ENCODE peak calls at places on chromosomes 5 and 9, in ten cellular contexts. A, C, Q, D, T, Z, G, W, I and H are unnamed samples.

GRCh38 chr9:124511426-124511840 is 4.2 kb upstream of the NR5A1 start:
- DNase-seq in A (no peak), C (no peak), Q (no peak), D (no peak), T (no peak), Z (no peak), G (no peak), W (peak; percentile 52), I (peak; percentile 40), H (no peak)

GRCh38 chr9:95157491-95158151 is 159.9 kb downstream of the FANCC start:
- DNase-seq in A (no peak), C (no peak), Q (no peak), D (peak; percentile 17), T (no peak), Z (no peak), G (peak; percentile 78), W (peak; percentile 57), I (no peak), H (no peak)

GRCh38 chr5:149824115-149824514 is 94.0 kb downstream of the PPARGC1B start:
- DNase-seq in A (no peak), C (no peak), Q (no peak), D (no peak), T (no peak), Z (no peak), G (no peak), W (peak; percentile 11), I (no peak), H (no peak)

GRCh38 chr5:132372542-132372941 is 3.0 kb downstream of the SLC22A5 start:
- DNase-seq in A (no peak), C (no peak), Q (no peak), D (no peak), T (no peak), Z (no peak), G (no peak), W (no peak), I (no peak), H (no peak)

GRCh38 chr5:172692981-172693380 is 51.9 kb downstream of the NEURL1B start:
- DNase-seq in A (no peak), C (no peak), Q (no peak), D (no peak), T (no peak), Z (no peak), G (no peak), W (no peak), I (no peak), H (no peak)

GRCh38 chr5:180291234-180291940 is 496 bp downstream of the MAPK9 start:
- DNase-seq in A (no peak), C (no peak), Q (no peak), D (peak; percentile 5), T (peak; percentile 27), Z (peak; percentile 39), G (no peak), W (no peak), I (no peak), H (peak; percentile 62)

GRCh38 chr9:131727795-131728545 is 11.9 kb downstream of the RAPGEF1 start:
- DNase-seq in A (no peak), C (no peak), Q (no peak), D (peak; percentile 67), T (no peak), Z (no peak), G (no peak), W (no peak), I (no peak), H (no peak)

GRCh38 chr5:39543335-39543734 is 118.6 kb upstream of the DAB2 start:
- DNase-seq in A (no peak), C (no peak), Q (no peak), D (peak; percentile 26), T (no peak), Z (no peak), G (no peak), W (no peak), I (no peak), H (no peak)

GRCh38 chr5:129094924-129095797 is 612 bp downstream of the ISOC1 start:
- DNase-seq in A (peak; percentile 79), C (peak; percentile 51), Q (no peak), D (peak; percentile 28), T (peak; percentile 68), Z (peak; percentile 60), G (peak; percentile 67), W (peak; percentile 80), I (no peak), H (peak; percentile 59)

GRCh38 chr5:174145821-174146220 is 100.3 kb downstream of the NSG2 start:
- DNase-seq in A (no peak), C (peak; percentile 45), Q (no peak), D (no peak), T (no peak), Z (peak; percentile 60), G (no peak), W (no peak), I (peak; percentile 32), H (peak; percentile 75)

GRCh38 chr5:160390787-160391696 is 8.8 kb downstream of the FAM200C start:
- DNase-seq in A (no peak), C (no peak), Q (no peak), D (no peak), T (no peak), Z (no peak), G (no peak), W (peak; percentile 23), I (no peak), H (no peak)

GRCh38 chr5:19886123-19886921 is 101.7 kb downstream of the CDH18 start:
- DNase-seq in A (no peak), C (no peak), Q (peak; percentile 73), D (peak; percentile 76), T (no peak), Z (no peak), G (no peak), W (no peak), I (no peak), H (no peak)

GRCh38 chr5:38621331-38621730 is 64.9 kb upstream of the LIFR start:
- DNase-seq in A (no peak), C (no peak), Q (no peak), D (no peak), T (no peak), Z (no peak), G (no peak), W (no peak), I (no peak), H (no peak)

GRCh38 chr5:160787247-160787646 is 64.8 kb downstream of the ATP10B start:
- DNase-seq in A (no peak), C (no peak), Q (no peak), D (peak; percentile 40), T (peak; percentile 48), Z (peak; percentile 59), G (no peak), W (peak; percentile 9), I (peak; percentile 61), H (no peak)

GRCh38 chr9:24801344-24801743 is 255.6 kb upstream of the IZUMO3 start:
- DNase-seq in A (no peak), C (no peak), Q (no peak), D (peak; percentile 46), T (no peak), Z (no peak), G (no peak), W (no peak), I (no peak), H (no peak)
- TF ChIP-seq CTCF in A (no peak), C (no peak), Q (no peak), D (no peak), T (no peak), Z (no peak), G (no peak), W (no peak), I (no peak), H (no peak)

DNA sequence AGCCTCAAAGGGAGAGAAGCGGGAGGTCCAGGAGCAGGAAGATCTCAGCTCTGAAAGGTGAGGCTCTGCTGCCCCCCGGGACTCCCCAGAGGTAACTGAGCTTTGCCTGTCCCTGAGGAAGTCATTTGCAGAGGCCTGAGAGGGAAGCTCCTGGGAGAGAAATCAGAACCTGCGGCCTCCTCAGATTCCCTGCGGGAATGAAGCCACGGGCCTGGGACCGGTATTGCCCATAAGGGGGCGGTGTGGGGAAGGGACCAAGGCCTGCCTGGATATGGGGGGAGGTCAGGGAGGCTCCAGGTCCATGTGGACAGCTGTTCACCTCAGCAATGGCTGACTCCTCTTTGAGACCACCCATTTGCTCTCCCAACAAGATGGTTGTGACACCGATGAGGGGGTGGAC is 1.3 kb downstream of the SPATA31E1 start:
- DNase-seq in A (no peak), C (no peak), Q (no peak), D (no peak), T (no peak), Z (peak; percentile 75), G (no peak), W (no peak), I (peak; percentile 73), H (peak; percentile 43)
- TF ChIP-seq CTCF in A (peak; percentile 15), C (no peak), Q (peak; percentile 44), D (peak; percentile 31), T (no peak), Z (peak; percentile 25), G (no peak), W (peak; percentile 42), I (peak; percentile 69), H (peak; percentile 25)

GRCh38 chr5:5726401-5726800 is 303.9 kb downstream of the ICE1 start:
- DNase-seq in A (no peak), C (no peak), Q (no peak), D (no peak), T (no peak), Z (no peak), G (no peak), W (no peak), I (no peak), H (no peak)
- TF ChIP-seq CTCF in A (no peak), C (no peak), Q (no peak), D (no peak), T (no peak), Z (no peak), G (no peak), W (no peak), I (peak; percentile 44), H (no peak)

GRCh38 chr9:25964239-25964638 is 286.0 kb upstream of the TUSC1 start:
- DNase-seq in A (no peak), C (no peak), Q (peak; percentile 2), D (peak; percentile 59), T (no peak), Z (peak; percentile 40), G (no peak), W (peak; percentile 47), I (peak; percentile 65), H (peak; percentile 23)
- TF ChIP-seq CTCF in A (peak; percentile 11), C (peak; percentile 54), Q (peak; percentile 15), D (peak; percentile 75), T (no peak), Z (peak; percentile 64), G (peak; percentile 29), W (peak; percentile 46), I (peak; percentile 85), H (peak; percentile 80)